ENCODE peak calls at places on chromosomes 6 and 20, in nine cellular contexts. K, C, B, E, S, L, W, D and P are unnamed samples.

GRCh38 chr6:79646006-79646405 is 14.9 kb downstream of the SH3BGRL2 start:
- DNase-seq in K (no peak), C (peak; percentile 14), B (peak; percentile 31), E (no peak), S (no peak), L (no peak), W (no peak), D (no peak), P (no peak)

GRCh38 chr6:139109558-139109957 is 25.3 kb upstream of the HECA start:
- DNase-seq in K (no peak), C (no peak), B (peak; percentile 54), E (no peak), S (peak; percentile 48), L (no peak), W (peak; percentile 19), D (peak; percentile 21), P (no peak)

GRCh38 chr20:61045876-61046585 is 206.0 kb upstream of the CDH4 start:
- DNase-seq in K (no peak), C (no peak), B (peak; percentile 47), E (no peak), S (no peak), L (no peak), W (no peak), D (no peak), P (no peak)

GRCh38 chr20:50980851-50981713 is 22.5 kb downstream of the MOCS3 start:
- DNase-seq in K (no peak), C (peak; percentile 58), B (peak; percentile 90), E (peak; percentile 2), S (peak; percentile 68), L (peak; percentile 55), W (peak; percentile 50), D (peak; percentile 48), P (peak; percentile 72)

GRCh38 chr20:17525650-17526049 is 5.5 kb downstream of the BFSP1 start:
- DNase-seq in K (no peak), C (no peak), B (peak; percentile 57), E (no peak), S (no peak), L (no peak), W (peak; percentile 31), D (peak; percentile 49), P (peak; percentile 53)

GRCh38 chr20:5864428-5864827 is 85.9 kb downstream of the TRMT6 start:
- DNase-seq in K (no peak), C (no peak), B (no peak), E (no peak), S (no peak), L (no peak), W (no peak), D (no peak), P (no peak)

GRCh38 chr20:43040427-43040826 is 149.3 kb downstream of the PTPRT start:
- DNase-seq in K (no peak), C (no peak), B (peak; percentile 85), E (no peak), S (no peak), L (no peak), W (no peak), D (no peak), P (no peak)

GRCh38 chr6:37492236-37493046 is 7.3 kb downstream of the CCDC167 start:
- DNase-seq in K (no peak), C (no peak), B (no peak), E (no peak), S (peak; percentile 14), L (no peak), W (no peak), D (no peak), P (no peak)

GRCh38 chr20:21322921-21323321 is 19.8 kb downstream of the XRN2 start:
- DNase-seq in K (no peak), C (no peak), B (no peak), E (no peak), S (no peak), L (no peak), W (no peak), D (no peak), P (no peak)

GRCh38 chr6:111803384-111803783 is 69.9 kb downstream of the FYN start:
- DNase-seq in K (no peak), C (no peak), B (no peak), E (no peak), S (no peak), L (no peak), W (no peak), D (no peak), P (no peak)

GRCh38 chr6:105038259-105038658 is 81.4 kb downstream of the LIN28B start:
- DNase-seq in K (no peak), C (no peak), B (peak; percentile 53), E (no peak), S (no peak), L (no peak), W (no peak), D (no peak), P (no peak)

GRCh38 chr6:90421656-90422055 is 125.0 kb upstream of the BACH2 start:
- DNase-seq in K (no peak), C (no peak), B (no peak), E (no peak), S (no peak), L (no peak), W (no peak), D (no peak), P (no peak)

GRCh38 chr20:37145014-37145413 is 34.1 kb upstream of the RPN2 start:
- DNase-seq in K (no peak), C (no peak), B (no peak), E (no peak), S (no peak), L (no peak), W (no peak), D (no peak), P (no peak)

DNA sequence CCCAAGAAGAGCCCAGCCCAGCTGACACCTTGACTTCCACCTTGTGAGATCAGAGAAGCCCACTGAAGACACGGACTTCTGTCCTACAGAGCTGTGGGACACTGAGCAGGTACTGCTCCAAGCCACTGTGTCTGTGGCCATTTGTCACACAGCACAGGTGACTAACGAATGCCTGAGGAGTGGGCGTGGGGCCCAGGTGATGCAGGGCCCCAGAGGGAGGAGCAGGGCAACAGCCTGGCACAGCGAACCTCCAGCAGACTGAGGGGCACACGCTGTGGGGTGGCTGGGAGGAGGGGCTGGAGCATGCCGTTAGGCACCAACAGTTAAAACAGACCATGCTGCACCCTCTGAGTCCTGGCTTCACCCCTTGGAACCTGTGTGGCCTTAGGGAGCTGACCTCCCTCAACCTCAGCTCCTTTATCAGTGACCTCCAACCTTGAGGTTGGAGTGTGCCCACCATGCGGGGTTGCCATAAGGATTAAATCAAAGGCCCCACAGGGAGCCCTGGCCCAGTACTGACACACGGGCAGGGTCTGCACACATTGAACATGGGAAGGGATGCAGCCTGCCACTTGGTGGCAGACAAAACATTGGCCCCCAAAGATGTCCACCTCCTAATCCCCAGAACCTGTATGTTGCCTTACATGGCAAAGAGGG is 119.9 kb upstream of the CST7 start:
- DNase-seq in K (no peak), C (no peak), B (no peak), E (no peak), S (no peak), L (no peak), W (no peak), D (no peak), P (no peak)
- H3K4me1 ChIP-seq in K (no peaks in the 10 kb centered on the region), C (no peaks in the 10 kb centered on the region), B (no peaks in the 10 kb centered on the region), E (no peaks in the 10 kb centered on the region), S (no peaks in the 10 kb centered on the region), L (no peaks in the 10 kb centered on the region), W (no peaks in the 10 kb centered on the region), D (no peaks in the 10 kb centered on the region), P (no peaks in the 10 kb centered on the region)

GRCh38 chr6:30780642-30780920 is 36.2 kb upstream of the IER3 start:
- DNase-seq in K (no peak), C (no peak), B (no peak), E (no peak), S (no peak), L (no peak), W (no peak), D (no peak), P (no peak)

GRCh38 chr6:30779850-30780641 is 35.7 kb upstream of the IER3 start:
- DNase-seq in K (no peak), C (no peak), B (no peak), E (no peak), S (no peak), L (no peak), W (no peak), D (no peak), P (no peak)

GRCh38 chr6:30781362-30781696 is 37.0 kb upstream of the IER3 start:
- DNase-seq in K (no peak), C (no peak), B (no peak), E (no peak), S (no peak), L (no peak), W (no peak), D (no peak), P (no peak)

GRCh38 chr6:30782425-30783014 is 38.2 kb upstream of the IER3 start:
- DNase-seq in K (no peak), C (no peak), B (no peak), E (no peak), S (no peak), L (no peak), W (peak; percentile 75), D (peak; percentile 66), P (no peak)

GRCh38 chr6:30781697-30782424 is 37.5 kb upstream of the IER3 start:
- DNase-seq in K (peak; percentile 96), C (no peak), B (no peak), E (peak; percentile 66), S (no peak), L (peak; percentile 96), W (peak; percentile 99), D (peak; percentile 91), P (peak; percentile 94)
- H3K4me1 ChIP-seq in K (peaks cover 53% of the 10 kb centered on the region), C (peaks cover 18% of the 10 kb centered on the region), B (peaks cover 4% of the 10 kb centered on the region), E (peaks cover 15% of the 10 kb centered on the region), S (peaks cover 32% of the 10 kb centered on the region), L (peaks cover 50% of the 10 kb centered on the region), W (peaks cover 35% of the 10 kb centered on the region), D (peaks cover 51% of the 10 kb centered on the region), P (no peaks in the 10 kb centered on the region)

GRCh38 chr6:84243240-84243639 is 15.8 kb upstream of the CEP162 start:
- DNase-seq in K (no peak), C (no peak), B (no peak), E (no peak), S (no peak), L (no peak), W (no peak), D (no peak), P (no peak)

DNA sequence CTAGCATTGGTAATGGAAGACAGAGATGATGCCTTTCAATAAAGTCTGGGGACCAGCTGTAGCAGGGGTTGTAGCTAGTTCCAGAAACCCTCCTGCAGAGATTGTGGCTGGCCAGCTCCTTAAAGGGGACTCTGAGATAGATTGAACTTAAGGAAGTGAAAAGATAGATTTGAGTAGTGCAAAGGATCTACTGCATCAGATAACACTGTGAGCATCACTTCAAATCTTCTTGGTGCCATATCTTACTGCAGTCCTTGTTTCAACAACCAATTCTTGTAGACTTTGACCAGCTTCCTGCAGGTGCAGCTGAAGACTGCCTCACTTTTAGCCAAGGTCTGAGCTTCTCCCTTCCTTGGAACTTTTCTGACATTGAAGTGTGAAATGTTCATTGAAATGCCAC is 14.8 kb upstream of the CEP162 start:
- DNase-seq in K (no peak), C (no peak), B (no peak), E (no peak), S (no peak), L (no peak), W (no peak), D (no peak), P (no peak)
- H3K4me1 ChIP-seq in K (no peaks in the 10 kb centered on the region), C (no peaks in the 10 kb centered on the region), B (no peaks in the 10 kb centered on the region), E (no peaks in the 10 kb centered on the region), S (no peaks in the 10 kb centered on the region), L (no peaks in the 10 kb centered on the region), W (no peaks in the 10 kb centered on the region), D (no peaks in the 10 kb centered on the region), P (no peaks in the 10 kb centered on the region)

DNA sequence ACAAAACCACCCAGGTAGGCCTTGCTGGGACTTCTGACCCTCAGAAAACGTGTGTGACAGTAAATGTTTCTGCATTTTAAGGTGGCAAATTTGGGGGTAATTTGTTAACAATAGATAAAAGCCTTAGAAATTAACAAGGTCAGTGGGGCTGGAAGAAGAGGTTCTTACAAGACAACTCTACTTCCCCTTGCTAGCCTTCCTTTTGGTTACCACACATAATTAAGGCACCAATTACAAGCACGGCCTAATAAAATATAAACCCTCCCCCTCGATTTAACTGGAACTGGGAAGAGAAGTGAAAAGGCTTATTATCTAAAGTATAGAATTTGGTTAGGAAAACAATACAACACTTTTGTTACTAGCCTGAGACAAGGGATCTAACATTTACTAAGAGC is 38.9 kb downstream of the ELOVL5 start:
- DNase-seq in K (no peak), C (no peak), B (no peak), E (no peak), S (no peak), L (no peak), W (no peak), D (no peak), P (no peak)
- H3K4me1 ChIP-seq in K (peaks cover 39% of the 10 kb centered on the region), C (peaks cover 53% of the 10 kb centered on the region), B (peaks cover 18% of the 10 kb centered on the region), E (peaks cover 39% of the 10 kb centered on the region), S (peaks cover 80% of the 10 kb centered on the region), L (no peaks in the 10 kb centered on the region), W (peaks cover 7% of the 10 kb centered on the region), D (peaks cover 28% of the 10 kb centered on the region), P (no peaks in the 10 kb centered on the region)